ENCODE peak calls at places on chromosome 5, in five cellular contexts. Z is GM12878, X is T1000, H is ascending aorta, J is HFFc6. C is an unnamed sample.

GRCh38 chr5:173885481-173886010 is 2.6 kb upstream of the CPEB4 start:
- DNase-seq in H (no peak), X (no peak), Z (no peak), J (no peak), C (peak; percentile 55)

GRCh38 chr5:96297867-96298266 is 135.2 kb downstream of the PCSK1 start:
- DNase-seq in X (no peak), Z (no peak), J (peak; percentile 89), H (no peak), C (no peak)

GRCh38 chr5:42387563-42387962 is 35.7 kb upstream of the GHR start:
- DNase-seq in H (no peak), Z (no peak), X (no peak), J (no peak), C (no peak)

GRCh38 chr5:64273276-64273675 is 107.6 kb downstream of the RNF180 start:
- DNase-seq in J (no peak), X (no peak), H (no peak), Z (no peak), C (no peak)

GRCh38 chr5:67235399-67236110 is 39.0 kb upstream of the CD180 start:
- DNase-seq in J (no peak), Z (no peak), X (no peak), H (no peak), C (no peak)

GRCh38 chr5:39092581-39093350 is 18.6 kb upstream of the RICTOR start:
- DNase-seq in J (no peak), X (no peak), Z (no peak), H (no peak), C (no peak)

GRCh38 chr5:170590537-170590936 is 86.7 kb downstream of the KCNIP1 start:
- DNase-seq in H (no peak), J (no peak), Z (no peak), X (no peak), C (no peak)

GRCh38 chr5:89901983-89902382 is 507.6 kb downstream of the CETN3 start:
- DNase-seq in X (no peak), J (no peak), Z (no peak), H (no peak), C (no peak)

GRCh38 chr5:150510460-150511263 is 2.7 kb downstream of the NDST1 start:
- DNase-seq in H (no peak), X (no peak), Z (no peak), J (no peak), C (no peak)

GRCh38 chr5:142611154-142611553 is 74.7 kb downstream of the FGF1 start:
- DNase-seq in H (peak; percentile 28), X (peak; percentile 53), J (peak; percentile 45), Z (no peak), C (peak; percentile 33)

GRCh38 chr5:136023935-136024645 is 4.7 kb upstream of the TGFBI start:
- DNase-seq in H (no peak), Z (no peak), J (peak; percentile 73), X (no peak), C (no peak)

GRCh38 chr5:79932510-79933504 is 58.3 kb downstream of the MTX3 start:
- DNase-seq in H (no peak), X (no peak), J (no peak), Z (no peak), C (no peak)

GRCh38 chr5:61330341-61330878 is 1.6 kb upstream of the ZSWIM6 start:
- DNase-seq in J (peak; percentile 51), H (no peak), Z (no peak), X (no peak), C (no peak)

GRCh38 chr5:14574891-14575496 is 6.6 kb upstream of the OTULINL start:
- DNase-seq in H (no peak), X (no peak), Z (no peak), J (no peak), C (no peak)

GRCh38 chr5:106959447-106959846 is 711.3 kb downstream of the EFNA5 start:
- DNase-seq in X (no peak), J (no peak), Z (no peak), H (no peak), C (no peak)

GRCh38 chr5:123460296-123460729 is 37.1 kb upstream of the CEP120 start:
- DNase-seq in X (no peak), H (no peak), J (no peak), Z (no peak), C (no peak)